ENCODE peak calls at places on chromosomes 16 and 17, in ten cellular contexts. O, M, N, R, T, B, G, I, J and A are unnamed samples. For H3K9me3, the result is how much of the 10 kb centered on the place peaks cover.

GRCh38 chr17:43360376-43360738 is 38.4 kb upstream of the ARL4D start:
- DNase-seq in M (no peak), G (peak), T (peak), N (peak), I (no peak), B (no peak), O (peak), R (no peak), J (peak), A (no peak)

GRCh38 chr16:58502217-58502921 is 2.4 kb downstream of the NDRG4 start:
- DNase-seq in N (no peak), T (no peak), R (no peak), O (no peak), B (no peak), M (no peak), J (no peak), G (no peak), I (no peak), A (no peak)

GRCh38 chr16:4376126-4376819 is 4.6 kb downstream of the VASN start:
- DNase-seq in M (peak), O (peak), I (peak), G (no peak), J (peak), T (peak), N (peak), B (no peak), R (peak), A (no peak)

GRCh38 chr16:68055395-68055794 is 29.8 kb upstream of the NFATC3 start:
- DNase-seq in B (no peak), J (peak), I (no peak), R (no peak), M (no peak), G (no peak), O (no peak), T (no peak), N (no peak), A (no peak)

GRCh38 chr17:45132569-45133463 is 501 bp upstream of the PLCD3 start:
- DNase-seq in I (peak), B (peak), O (peak), R (peak), G (peak), M (peak), J (peak), T (peak), N (peak), A (peak)

GRCh38 chr17:14302421-14303099 is 1.7 kb downstream of the HS3ST3B1 start:
- DNase-seq in R (peak), J (peak), B (no peak), I (peak), G (peak), T (peak), M (peak), O (peak), N (peak), A (peak)

GRCh38 chr16:79390481-79391051 is 210.0 kb downstream of the MAF start:
- DNase-seq in G (no peak), T (no peak), I (no peak), O (no peak), B (no peak), R (no peak), N (no peak), M (no peak), J (no peak), A (no peak)

GRCh38 chr17:19729900-19730299 is 13.5 kb upstream of the SLC47A2 start:
- DNase-seq in J (no peak), T (no peak), O (no peak), N (no peak), G (no peak), M (no peak), R (no peak), B (no peak), I (no peak), A (no peak)

GRCh38 chr17:3912827-3913226 is 3.4 kb downstream of the P2RX1 start:
- DNase-seq in B (no peak), M (no peak), R (no peak), N (no peak), J (no peak), O (no peak), T (no peak), I (no peak), G (no peak), A (no peak)

GRCh38 chr16:86727131-86727530 is 148.8 kb downstream of the FOXL1 start:
- DNase-seq in I (no peak), J (no peak), G (no peak), N (no peak), R (no peak), M (peak), B (no peak), T (no peak), O (no peak), A (no peak)

GRCh38 chr17:31457391-31458234 is 66.1 kb downstream of the RAB11FIP4 start:
- DNase-seq in G (no peak), R (no peak), T (no peak), O (no peak), M (peak), N (no peak), B (no peak), I (no peak), J (no peak), A (no peak)

GRCh38 chr17:41530062-41531048 is 2.2 kb upstream of the KRT19 start:
- DNase-seq in G (no peak), B (no peak), R (no peak), N (peak), O (peak), J (no peak), T (peak), M (no peak), I (no peak), A (no peak)

GRCh38 chr16:25126820-25127232 is 15.3 kb downstream of the LCMT1 start:
- DNase-seq in R (no peak), G (peak), I (no peak), N (peak), T (peak), J (no peak), O (no peak), B (no peak), M (no peak), A (no peak)

GRCh38 chr16:73071131-73071940 is 23.4 kb upstream of the ZFHX3 start:
- DNase-seq in B (no peak), I (peak), O (peak), G (no peak), N (no peak), J (peak), M (peak), T (peak), R (peak), A (peak)

GRCh38 chr17:21374455-21375161 is 1.5 kb upstream of the KCNJ12 start:
- DNase-seq in G (no peak), M (no peak), T (no peak), B (no peak), N (no peak), R (no peak), I (no peak), J (no peak), O (no peak), A (no peak)

GRCh38 chr16:70576431-70577255 is 53.0 kb downstream of the SF3B3 start:
- DNase-seq in G (no peak), J (no peak), T (peak), B (no peak), N (peak), O (no peak), M (no peak), I (no peak), R (no peak), A (no peak)

GRCh38 chr16:81517630-81518438 is 73.2 kb downstream of the CMIP start:
- DNase-seq in R (no peak), N (peak), I (no peak), O (no peak), G (no peak), M (peak), J (no peak), B (no peak), T (no peak), A (no peak)

GRCh38 chr17:75740631-75741077 is 19.4 kb downstream of the ITGB4 start:
- DNase-seq in N (no peak), R (no peak), G (no peak), B (no peak), T (no peak), J (no peak), M (no peak), O (no peak), I (no peak), A (no peak)

GRCh38 chr17:61431594-61432311 is 20.5 kb upstream of the TBX4 start:
- DNase-seq in G (no peak), N (peak), T (no peak), R (no peak), J (no peak), B (no peak), O (no peak), I (no peak), M (no peak), A (no peak)

GRCh38 chr17:32558997-32559650 is 72.3 kb downstream of the CDK5R1 start:
- DNase-seq in J (no peak), O (no peak), B (no peak), I (no peak), M (no peak), R (no peak), N (no peak), T (no peak), G (no peak), A (no peak)

GRCh38 chr17:4247981-4248388 is 15.8 kb downstream of the ANKFY1 start:
- DNase-seq in G (no peak), J (no peak), T (peak), B (no peak), M (no peak), N (no peak), O (peak), R (no peak), I (no peak), A (no peak)

GRCh38 chr16:19660432-19660831 is 57.6 kb downstream of the KNOP1 start:
- DNase-seq in G (no peak), O (no peak), T (no peak), M (no peak), I (no peak), J (no peak), B (no peak), R (no peak), N (peak), A (no peak)
- H3K9me3 ChIP-seq in G (under half), O (under half), T (under half), M (under half), I (under half), J (under half), B (under half), R (under half), N (under half), A (under half)

DNA sequence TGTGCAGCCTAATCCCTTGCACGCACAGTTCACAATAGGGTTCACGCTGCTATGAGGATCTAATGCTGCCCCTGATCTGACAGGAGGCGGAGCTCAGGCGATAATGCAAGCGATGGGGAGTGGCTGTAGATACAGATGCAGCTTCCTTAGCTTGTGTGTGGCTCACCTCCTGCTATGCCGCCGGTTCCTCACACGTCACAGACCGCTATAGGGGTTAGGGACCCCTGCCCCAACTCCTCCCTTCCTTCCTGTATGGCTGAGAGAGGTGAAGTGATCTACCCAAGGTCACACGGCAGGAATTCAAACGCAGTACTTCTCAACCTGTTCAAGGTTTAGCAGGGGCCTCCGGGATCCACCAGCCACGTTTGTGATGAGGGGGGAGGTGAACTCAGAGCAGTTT is 13.4 kb upstream of the PLLP start:
- DNase-seq in R (no peak), I (no peak), J (peak), N (no peak), G (peak), T (no peak), O (no peak), M (no peak), B (no peak), A (no peak)
- H3K4me3 ChIP-seq in R (no peak), I (no peak), J (no peak), N (no peak), G (peak), T (no peak), O (no peak), M (no peak), B (no peak), A (no peak)

GRCh38 chr16:75175074-75175473 is 26.8 kb downstream of the ZFP1 start:
- DNase-seq in T (no peak), G (no peak), J (no peak), N (no peak), R (no peak), I (no peak), O (no peak), B (no peak), M (no peak), A (no peak)
- H3K9me3 ChIP-seq in T (half or more), G (half or more), J (under half), N (half or more), R (half or more), I (under half), O (under half), B (half or more), M (under half), A (under half)

GRCh38 chr17:34511931-34512330 is 67.5 kb upstream of the TMEM132E start:
- DNase-seq in R (no peak), M (no peak), I (no peak), T (no peak), N (no peak), J (no peak), B (no peak), O (no peak), G (no peak), A (no peak)
- H3K4me3 ChIP-seq in R (no peak), M (no peak), I (no peak), T (no peak), N (no peak), J (no peak), B (no peak), O (no peak), G (no peak), A (no peak)

DNA sequence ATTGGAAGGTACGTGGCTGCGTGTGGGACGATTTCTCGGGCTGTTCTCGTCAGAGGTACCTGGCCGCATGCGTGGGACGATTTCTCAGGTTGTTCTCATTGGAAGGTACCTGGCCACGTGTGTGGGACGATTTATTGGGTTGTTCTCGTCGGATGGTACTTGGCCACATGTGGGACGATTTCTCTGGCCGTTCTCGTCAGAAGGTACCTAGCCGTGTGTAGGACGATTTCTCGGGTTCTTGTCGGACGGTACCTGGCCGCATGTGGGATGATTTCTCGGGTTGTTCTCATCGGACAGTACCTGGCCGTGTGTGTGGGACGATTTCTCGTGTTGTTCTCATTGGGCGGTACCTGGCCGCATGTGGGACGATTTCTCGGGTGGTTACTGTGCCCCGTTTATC is 50.1 kb upstream of the GNG13 start:
- DNase-seq in O (no peak), I (no peak), N (no peak), T (no peak), B (no peak), M (no peak), G (no peak), R (no peak), J (no peak), A (no peak)
- H3K9me3 ChIP-seq in O (under half), I (under half), N (under half), T (under half), B (under half), M (under half), G (under half), R (under half), J (under half), A (under half)

DNA sequence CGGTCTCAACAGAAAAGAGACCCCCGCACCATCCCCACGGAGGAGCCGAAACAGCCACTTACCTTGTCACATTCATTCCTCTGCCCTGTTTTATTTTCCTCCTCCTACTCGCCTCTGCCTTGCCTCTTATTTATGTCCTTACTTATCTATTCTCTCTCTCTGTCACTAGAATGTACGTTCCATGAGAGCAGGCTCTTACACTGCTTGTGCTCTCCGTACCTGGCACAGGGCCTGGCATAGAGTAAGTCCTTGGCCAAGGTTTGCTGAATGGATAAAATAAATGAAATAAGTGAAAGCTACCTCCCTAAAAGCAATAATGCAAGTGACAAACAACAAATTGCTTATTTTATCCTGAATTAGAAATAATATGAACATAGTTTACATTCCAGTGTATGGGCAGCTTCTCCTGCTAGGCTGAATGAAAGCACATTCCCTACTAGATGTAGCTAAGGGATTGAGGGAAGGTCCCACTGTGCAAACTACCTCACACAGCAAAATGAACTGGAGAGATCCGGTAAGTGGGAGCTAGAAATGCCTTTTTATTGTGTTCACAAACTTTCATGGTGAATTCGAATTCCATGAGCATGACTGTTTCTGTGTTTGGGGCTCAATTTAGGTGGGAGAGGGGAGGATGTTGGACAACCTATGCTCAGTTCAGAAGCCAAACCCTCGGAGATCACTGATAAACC is 173.1 kb downstream of the PARN start:
- DNase-seq in J (no peak), G (no peak), M (no peak), I (no peak), T (no peak), N (peak), R (no peak), B (no peak), O (no peak), A (no peak)
- H3K4me3 ChIP-seq in J (no peak), G (no peak), M (no peak), I (no peak), T (no peak), N (no peak), R (no peak), B (no peak), O (no peak), A (no peak)

DNA sequence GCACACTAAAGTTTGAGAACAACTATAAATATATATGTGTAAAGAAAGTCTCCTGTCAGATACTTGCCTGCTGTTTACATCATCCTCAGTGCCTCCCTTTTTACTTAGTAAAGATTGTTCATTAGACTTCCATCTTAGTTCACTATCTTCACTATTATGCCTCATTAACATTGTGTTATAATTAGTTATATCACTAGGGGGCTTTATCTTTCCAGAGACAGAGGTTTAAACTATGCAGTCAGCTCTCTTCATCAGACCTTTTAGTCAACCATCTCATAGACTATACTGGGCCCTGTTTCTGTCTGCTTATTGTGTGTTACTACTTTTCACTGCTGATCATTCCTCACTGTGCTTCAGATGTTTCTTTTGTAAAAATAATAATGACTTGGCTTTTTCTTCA is 630.8 kb upstream of the KIF2B start:
- DNase-seq in O (no peak), R (no peak), N (no peak), M (no peak), G (no peak), T (no peak), B (no peak), J (no peak), I (no peak), A (no peak)
- H3K9me3 ChIP-seq in O (under half), R (under half), N (under half), M (under half), G (under half), T (under half), B (under half), J (under half), I (under half), A (under half)

GRCh38 chr17:50345443-50346312 is at the start of gene XYLT2:
- DNase-seq in G (peak), B (peak), N (peak), I (peak), R (peak), O (peak), J (peak), T (peak), M (peak), A (peak)
- H3K4me3 ChIP-seq in G (peak), B (peak), N (peak), I (peak), R (peak), O (peak), J (peak), T (peak), M (peak), A (peak)

GRCh38 chr17:70336411-70336810 is 167.1 kb downstream of the KCNJ2 start:
- DNase-seq in J (no peak), T (no peak), R (no peak), M (no peak), G (no peak), I (no peak), O (no peak), B (no peak), N (no peak), A (no peak)
- H3K9me3 ChIP-seq in J (under half), T (under half), R (under half), M (under half), G (under half), I (under half), O (under half), B (under half), N (under half), A (under half)